ENCODE peak calls at places on chromosomes 4 and X, in six cellular contexts. One of them, this sample, is unnamed.

GRCh38 chr4:179530953-179531352 is 2088.7 kb upstream of the AGA start:
- DNase-seq in SK-N-SH: no peak
- DNase-seq in K562: no peak
- DNase-seq in HepG2: no peak
- DNase-seq in GM12878: no peak
- DNase-seq in HCT116: no peak
- DNase-seq in this sample: no peak

GRCh38 chr4:6277935-6278800 is 8.5 kb downstream of the WFS1 start:
- DNase-seq in GM12878: no peak
- DNase-seq in K562: no peak
- DNase-seq in HepG2: no peak
- DNase-seq in SK-N-SH: no peak
- DNase-seq in HCT116: no peak
- DNase-seq in this sample: no peak

GRCh38 chrX:133414399-133415275 is 652 bp downstream of the GPC4 start:
- DNase-seq in GM12878: no peak
- DNase-seq in K562: no peak
- DNase-seq in HCT116: no peak
- DNase-seq in SK-N-SH: peak; percentile 51
- DNase-seq in HepG2: no peak
- DNase-seq in this sample: peak; percentile 2

GRCh38 chr4:121706595-121707021 is 9.8 kb upstream of the ANXA5 start:
- DNase-seq in HCT116: no peak
- DNase-seq in HepG2: no peak
- DNase-seq in K562: no peak
- DNase-seq in SK-N-SH: no peak
- DNase-seq in GM12878: no peak
- DNase-seq in this sample: no peak

GRCh38 chr4:106583108-106583507 is 214.5 kb upstream of the GIMD1 start:
- DNase-seq in HepG2: no peak
- DNase-seq in SK-N-SH: no peak
- DNase-seq in HCT116: no peak
- DNase-seq in K562: no peak
- DNase-seq in GM12878: no peak
- DNase-seq in this sample: no peak

GRCh38 chr4:142534994-142535393 is 311.1 kb downstream of the INPP4B start:
- DNase-seq in K562: no peak
- DNase-seq in GM12878: no peak
- DNase-seq in SK-N-SH: no peak
- DNase-seq in HCT116: no peak
- DNase-seq in HepG2: no peak
- DNase-seq in this sample: no peak

GRCh38 chrX:25597561-25597960 is 540.6 kb upstream of the MAGEB18 start:
- DNase-seq in GM12878: no peak
- DNase-seq in HepG2: no peak
- DNase-seq in SK-N-SH: no peak
- DNase-seq in HCT116: no peak
- DNase-seq in K562: no peak
- DNase-seq in this sample: no peak

GRCh38 chr4:121822796-121823504 is 733 bp downstream of the CCNA2 start:
- DNase-seq in HCT116: no peak
- DNase-seq in GM12878: no peak
- DNase-seq in K562: peak; percentile 55
- DNase-seq in SK-N-SH: peak; percentile 54
- DNase-seq in HepG2: peak; percentile 64
- DNase-seq in this sample: peak; percentile 20

GRCh38 chr4:80615099-80615498 is 279.6 kb downstream of the CFAP299 start:
- DNase-seq in HepG2: peak; percentile 47
- DNase-seq in GM12878: no peak
- DNase-seq in SK-N-SH: no peak
- DNase-seq in K562: no peak
- DNase-seq in HCT116: no peak
- DNase-seq in this sample: no peak

GRCh38 chr4:75398501-75398900 is 115.7 kb downstream of the RCHY1 start:
- DNase-seq in SK-N-SH: no peak
- DNase-seq in GM12878: no peak
- DNase-seq in HCT116: no peak
- DNase-seq in HepG2: no peak
- DNase-seq in K562: no peak
- DNase-seq in this sample: no peak

GRCh38 chr4:80173841-80174240 is 23.5 kb upstream of the PRDM8 start:
- DNase-seq in HCT116: no peak
- DNase-seq in SK-N-SH: no peak
- DNase-seq in HepG2: no peak
- DNase-seq in K562: no peak
- DNase-seq in GM12878: no peak
- DNase-seq in this sample: no peak

GRCh38 chrX:119272882-119273806 is 37.1 kb downstream of the PGRMC1 start:
- DNase-seq in HepG2: no peak
- DNase-seq in SK-N-SH: peak; percentile 27
- DNase-seq in HCT116: no peak
- DNase-seq in GM12878: no peak
- DNase-seq in K562: no peak
- DNase-seq in this sample: no peak

GRCh38 chr4:6207602-6208001 is 7.3 kb upstream of the JAKMIP1 start:
- DNase-seq in HCT116: no peak
- DNase-seq in SK-N-SH: no peak
- DNase-seq in K562: no peak
- DNase-seq in GM12878: no peak
- DNase-seq in HepG2: no peak
- DNase-seq in this sample: peak; percentile 35

GRCh38 chrX:82362990-82363389 is 1145.1 kb upstream of the POU3F4 start:
- DNase-seq in SK-N-SH: no peak
- DNase-seq in GM12878: no peak
- DNase-seq in HepG2: no peak
- DNase-seq in HCT116: no peak
- DNase-seq in K562: no peak
- DNase-seq in this sample: no peak

GRCh38 chrX:11724122-11725017 is 33.7 kb upstream of the MSL3 start:
- DNase-seq in SK-N-SH: peak; percentile 42
- DNase-seq in K562: peak; percentile 25
- DNase-seq in HCT116: peak; percentile 7
- DNase-seq in HepG2: peak; percentile 0
- DNase-seq in GM12878: no peak
- DNase-seq in this sample: peak; percentile 50

GRCh38 chr4:53847935-53848334 is 216.5 kb downstream of the CHIC2 start:
- DNase-seq in K562: no peak
- DNase-seq in HepG2: peak; percentile 17
- DNase-seq in HCT116: no peak
- DNase-seq in GM12878: no peak
- DNase-seq in SK-N-SH: no peak
- DNase-seq in this sample: no peak

GRCh38 chrX:71253253-71254091 is 468 bp downstream of the ZMYM3 start:
- DNase-seq in SK-N-SH: peak; percentile 84
- DNase-seq in HepG2: peak; percentile 13
- DNase-seq in HCT116: no peak
- DNase-seq in GM12878: no peak
- DNase-seq in K562: peak; percentile 67
- DNase-seq in this sample: peak; percentile 32

GRCh38 chr4:1495416-1496115 is 89.3 kb upstream of the NKX1-1 start:
- DNase-seq in HCT116: no peak
- DNase-seq in SK-N-SH: peak; percentile 17
- DNase-seq in HepG2: no peak
- DNase-seq in K562: no peak
- DNase-seq in GM12878: no peak
- DNase-seq in this sample: no peak

GRCh38 chr4:73396993-73397972 is 6.8 kb upstream of the ALB start:
- DNase-seq in K562: no peak
- DNase-seq in HCT116: no peak
- DNase-seq in GM12878: no peak
- DNase-seq in HepG2: peak; percentile 69
- DNase-seq in SK-N-SH: no peak
- DNase-seq in this sample: no peak

GRCh38 chr4:164467493-164467892 is 286.4 kb upstream of the SMIM31 start:
- DNase-seq in GM12878: no peak
- DNase-seq in SK-N-SH: no peak
- DNase-seq in HepG2: no peak
- DNase-seq in K562: no peak
- DNase-seq in HCT116: peak; percentile 15
- DNase-seq in this sample: no peak

GRCh38 chrX:150547511-150548115 is 20.8 kb upstream of the MTM1 start:
- DNase-seq in HepG2: no peak
- DNase-seq in K562: peak; percentile 72
- DNase-seq in HCT116: no peak
- DNase-seq in GM12878: no peak
- DNase-seq in SK-N-SH: peak; percentile 35
- DNase-seq in this sample: no peak

GRCh38 chr4:47334597-47335185 is 128.8 kb downstream of the COMMD8 start:
- DNase-seq in SK-N-SH: no peak
- DNase-seq in K562: no peak
- DNase-seq in HepG2: no peak
- DNase-seq in GM12878: no peak
- DNase-seq in HCT116: no peak
- DNase-seq in this sample: no peak

GRCh38 chr4:148376151-148376550 is 66.1 kb downstream of the NR3C2 start:
- DNase-seq in HCT116: peak; percentile 45
- DNase-seq in SK-N-SH: peak; percentile 3
- DNase-seq in HepG2: peak; percentile 94
- DNase-seq in GM12878: no peak
- DNase-seq in K562: no peak
- DNase-seq in this sample: no peak

GRCh38 chr4:82745173-82745842 is 53.3 kb downstream of the SCD5 start:
- DNase-seq in HepG2: no peak
- DNase-seq in GM12878: no peak
- DNase-seq in SK-N-SH: no peak
- DNase-seq in K562: no peak
- DNase-seq in HCT116: no peak
- DNase-seq in this sample: no peak

GRCh38 chrX:3712870-3713224 is 602 bp downstream of the PRKX start:
- DNase-seq in SK-N-SH: no peak
- DNase-seq in GM12878: no peak
- DNase-seq in HCT116: no peak
- DNase-seq in K562: peak; percentile 38
- DNase-seq in HepG2: no peak
- DNase-seq in this sample: no peak

GRCh38 chr4:138398297-138398696 is 156.1 kb upstream of the SLC7A11 start:
- DNase-seq in HepG2: peak; percentile 49
- DNase-seq in HCT116: no peak
- DNase-seq in SK-N-SH: no peak
- DNase-seq in K562: no peak
- DNase-seq in GM12878: no peak
- DNase-seq in this sample: no peak

GRCh38 chrX:103063191-103063845 is 653 bp downstream of the BEX1 start:
- DNase-seq in K562: no peak
- DNase-seq in HepG2: peak; percentile 9
- DNase-seq in HCT116: no peak
- DNase-seq in SK-N-SH: peak; percentile 78
- DNase-seq in GM12878: no peak
- DNase-seq in this sample: peak; percentile 24

GRCh38 chr4:97987019-97987648 is 156.1 kb downstream of the STPG2 start:
- DNase-seq in SK-N-SH: peak; percentile 41
- DNase-seq in GM12878: no peak
- DNase-seq in K562: no peak
- DNase-seq in HepG2: peak; percentile 4
- DNase-seq in HCT116: peak; percentile 44
- DNase-seq in this sample: peak; percentile 0

GRCh38 chr4:12179264-12179616 is 750.5 kb upstream of the HS3ST1 start:
- DNase-seq in K562: no peak
- DNase-seq in GM12878: no peak
- DNase-seq in HepG2: no peak
- DNase-seq in HCT116: no peak
- DNase-seq in SK-N-SH: no peak
- DNase-seq in this sample: no peak
- TF ChIP-seq JUND in K562: no peak
- TF ChIP-seq JUND in GM12878: no peak
- TF ChIP-seq JUND in HepG2: no peak
- TF ChIP-seq JUND in HCT116: no peak
- TF ChIP-seq JUND in SK-N-SH: no peak
- TF ChIP-seq JUND in this sample: no peak

GRCh38 chrX:130401415-130402210 is at the start of gene RBMX2:
- DNase-seq in HepG2: peak; percentile 57
- DNase-seq in HCT116: peak; percentile 34
- DNase-seq in GM12878: peak; percentile 17
- DNase-seq in SK-N-SH: peak; percentile 97
- DNase-seq in K562: peak; percentile 95
- DNase-seq in this sample: peak; percentile 65
- TF ChIP-seq JUND in HepG2: no peak
- TF ChIP-seq JUND in HCT116: no peak
- TF ChIP-seq JUND in GM12878: no peak
- TF ChIP-seq JUND in SK-N-SH: no peak
- TF ChIP-seq JUND in K562: no peak
- TF ChIP-seq JUND in this sample: no peak

DNA sequence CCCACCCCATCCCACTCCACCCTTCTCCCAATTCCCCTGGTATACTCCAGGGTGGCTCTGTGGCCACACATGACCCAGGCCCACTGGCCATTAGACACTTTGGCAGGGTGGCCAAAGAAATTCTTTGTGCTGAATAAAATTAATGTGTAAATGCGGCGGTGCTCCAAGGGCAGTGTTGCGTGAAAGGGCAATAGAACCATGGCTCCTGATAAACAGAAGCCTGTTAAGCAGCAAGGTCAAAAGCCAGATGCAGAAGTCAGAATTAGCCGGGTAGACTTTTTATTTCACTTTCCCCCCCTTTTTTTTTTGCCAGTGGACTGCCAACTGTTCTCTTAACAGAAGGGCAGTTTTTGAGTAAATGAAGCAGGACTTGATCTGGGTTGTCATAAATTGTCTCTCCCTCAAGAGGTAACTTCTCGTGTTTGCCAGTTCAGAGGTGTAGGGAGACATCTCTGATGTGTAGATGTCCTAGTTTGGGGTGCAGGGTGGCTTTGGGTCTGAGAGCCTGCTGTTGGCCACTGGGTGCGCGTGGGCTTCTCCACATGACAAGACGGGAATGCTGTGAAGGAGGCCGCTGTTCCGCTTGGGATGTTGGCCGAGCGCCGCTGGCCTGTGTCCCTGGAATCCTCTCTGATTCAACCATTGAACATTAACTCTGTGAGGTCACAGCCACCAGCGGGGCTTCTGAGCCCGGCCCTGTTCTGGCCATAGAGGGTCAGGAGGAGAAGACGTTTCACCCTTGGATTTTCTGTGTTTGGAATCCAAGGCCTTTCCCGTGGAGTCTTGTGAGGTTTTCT is 139.5 kb downstream of the TBL1X start:
- DNase-seq in K562: no peak
- DNase-seq in HCT116: no peak
- DNase-seq in GM12878: no peak
- DNase-seq in SK-N-SH: no peak
- DNase-seq in HepG2: no peak
- DNase-seq in this sample: no peak
- TF ChIP-seq JUND in K562: no peak
- TF ChIP-seq JUND in HCT116: no peak
- TF ChIP-seq JUND in GM12878: no peak
- TF ChIP-seq JUND in SK-N-SH: no peak
- TF ChIP-seq JUND in HepG2: no peak
- TF ChIP-seq JUND in this sample: no peak

DNA sequence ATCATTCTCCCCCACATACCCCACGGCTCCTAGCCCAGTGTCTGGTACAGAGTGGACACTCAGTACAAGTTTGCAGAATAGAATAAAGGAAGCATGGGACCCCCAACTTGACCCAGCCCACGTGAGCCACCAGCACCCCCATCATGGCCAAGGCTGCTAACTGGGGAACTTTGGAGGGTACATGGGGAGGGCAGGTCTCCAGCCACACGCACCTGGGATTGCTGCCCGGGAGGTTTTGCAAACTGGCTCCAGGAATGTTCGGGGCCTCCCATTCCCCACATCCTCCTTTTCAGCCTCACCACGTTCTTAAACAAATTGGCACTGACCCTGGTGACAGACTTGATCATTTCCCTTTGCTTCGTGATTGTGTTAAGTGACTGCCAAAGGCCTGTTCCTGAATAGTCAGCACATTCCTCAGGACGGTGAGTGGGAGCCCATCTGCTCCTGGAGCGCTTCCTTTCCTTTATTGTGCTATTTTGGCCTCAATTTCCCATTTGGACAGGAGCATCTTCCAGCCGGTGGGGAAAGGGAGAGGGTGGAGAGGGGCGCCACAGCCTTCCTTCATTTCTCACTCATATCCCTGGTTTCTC is 18.8 kb upstream of the XPNPEP2 start:
- DNase-seq in HCT116: no peak
- DNase-seq in K562: no peak
- DNase-seq in HepG2: no peak
- DNase-seq in SK-N-SH: no peak
- DNase-seq in GM12878: no peak
- DNase-seq in this sample: no peak
- TF ChIP-seq JUND in HCT116: no peak
- TF ChIP-seq JUND in K562: no peak
- TF ChIP-seq JUND in HepG2: no peak
- TF ChIP-seq JUND in SK-N-SH: no peak
- TF ChIP-seq JUND in GM12878: no peak
- TF ChIP-seq JUND in this sample: no peak

This sample was measured in T47D.